ENCODE peak calls at places on chromosomes 4 and X, in seven cellular contexts. K is OCI-LY7, T is Panc1, J is left lung, N is gastrocnemius medialis, Q is hepatocyte, C is cardiac fibroblast. H is an unnamed sample.

GRCh38 chrX:68433155-68433980 is at the start of gene OPHN1:
- DNase-seq in T (no peak), K (no peak), C (peak), J (peak), Q (peak), N (peak), H (peak)

GRCh38 chr4:166400270-166400894 is 527.3 kb downstream of the TLL1 start:
- DNase-seq in C (no peak), N (no peak), J (no peak), K (no peak), Q (no peak), T (no peak), H (no peak)

GRCh38 chr4:177047070-177047850 is 254.5 kb upstream of the VEGFC start:
- DNase-seq in T (peak), C (peak), J (peak), Q (peak), K (peak), N (no peak), H (peak)

GRCh38 chrX:42738552-42738951 is 39.4 kb downstream of the PPP1R2C start:
- DNase-seq in C (no peak), Q (no peak), J (no peak), N (no peak), K (no peak), T (no peak), H (no peak)

GRCh38 chrX:54452920-54453319 is 12.7 kb downstream of the TSR2 start:
- DNase-seq in C (peak), N (no peak), J (no peak), K (peak), T (no peak), Q (peak), H (no peak)

GRCh38 chr4:4541040-4541631 is 712 bp downstream of the STX18 start:
- DNase-seq in J (peak), N (peak), K (peak), C (peak), T (no peak), Q (peak), H (peak)

GRCh38 chr4:169058312-169058711 is 48.3 kb upstream of the CBR4 start:
- DNase-seq in T (no peak), J (no peak), N (peak), Q (no peak), C (no peak), K (no peak), H (no peak)

GRCh38 chr4:68861057-68861456 is 45.3 kb downstream of the UGT2B10 start:
- DNase-seq in J (no peak), K (no peak), Q (no peak), T (no peak), N (no peak), C (no peak), H (no peak)

GRCh38 chr4:87838207-87838606 is 5.4 kb downstream of the MEPE start:
- DNase-seq in N (no peak), Q (no peak), K (no peak), C (no peak), J (no peak), T (no peak), H (no peak)

GRCh38 chr4:100555791-100556190 is 38.0 kb upstream of the EMCN start:
- DNase-seq in N (no peak), C (peak), Q (no peak), J (no peak), T (no peak), K (no peak), H (no peak)

GRCh38 chr4:89336818-89337395 is 29.3 kb upstream of the GPRIN3 start:
- DNase-seq in N (no peak), Q (no peak), C (no peak), J (no peak), K (no peak), T (no peak), H (no peak)

GRCh38 chr4:55906999-55907398 is 41.7 kb upstream of the CEP135 start:
- DNase-seq in Q (no peak), T (no peak), C (no peak), N (no peak), J (no peak), K (no peak), H (no peak)

GRCh38 chrX:19005909-19006308 is 22.0 kb upstream of the PHKA2 start:
- DNase-seq in T (no peak), K (peak), J (no peak), C (no peak), Q (no peak), N (no peak), H (no peak)

GRCh38 chrX:40331353-40331752 is 233.6 kb upstream of the BCOR start:
- DNase-seq in C (no peak), T (no peak), N (no peak), Q (no peak), J (no peak), K (no peak), H (no peak)

GRCh38 chr4:173536808-173537429 is 6.9 kb upstream of the HAND2 start:
- DNase-seq in N (no peak), C (no peak), J (no peak), K (no peak), Q (peak), T (no peak), H (no peak)

GRCh38 chrX:84046403-84046984 is 141.5 kb downstream of the RPS6KA6 start:
- DNase-seq in T (peak), K (peak), C (peak), N (no peak), J (no peak), Q (peak), H (peak)

GRCh38 chr4:27791640-27792039 is 931.0 kb downstream of the STIM2 start:
- DNase-seq in Q (no peak), N (no peak), K (no peak), J (no peak), C (peak), T (no peak), H (no peak)

GRCh38 chrX:31280580-31280979 is 208.7 kb upstream of the FTHL17 start:
- DNase-seq in T (no peak), K (no peak), C (no peak), Q (no peak), J (no peak), N (no peak), H (no peak)

GRCh38 chr4:132332932-132333722 is 816.0 kb upstream of the PCDH10 start:
- DNase-seq in J (no peak), Q (peak), T (no peak), K (peak), N (no peak), C (peak), H (no peak)

GRCh38 chrX:80432863-80433262 is 12.6 kb downstream of the TENT5D start:
- DNase-seq in N (peak), T (no peak), Q (peak), C (peak), K (no peak), J (no peak), H (no peak)

GRCh38 chr4:19752600-19752999 is 499.1 kb upstream of the SLIT2 start:
- DNase-seq in Q (no peak), K (no peak), J (no peak), N (no peak), C (no peak), T (no peak), H (no peak)

GRCh38 chrX:47217121-47217851 is 1.2 kb upstream of the CDK16 start:
- DNase-seq in T (no peak), J (no peak), C (peak), K (no peak), N (no peak), Q (peak), H (no peak)

GRCh38 chrX:40146471-40147398 is 49.0 kb upstream of the BCOR start:
- DNase-seq in K (peak), N (no peak), J (no peak), T (no peak), C (no peak), Q (peak), H (peak)

GRCh38 chr4:20658456-20658855 is 41.8 kb upstream of the PACRGL start:
- DNase-seq in T (no peak), K (no peak), N (no peak), J (no peak), C (no peak), Q (no peak), H (no peak)

GRCh38 chr4:48570646-48571220 is 80.7 kb downstream of the ZAR1 start:
- DNase-seq in J (no peak), Q (no peak), C (peak), K (no peak), T (peak), N (no peak), H (no peak)

GRCh38 chrX:136694491-136695087 is 46.6 kb downstream of the CD40LG start:
- DNase-seq in Q (peak), T (no peak), N (no peak), C (peak), K (peak), J (no peak), H (peak)

GRCh38 chr4:143399113-143399949 is 62.7 kb downstream of the GAB1 start:
- DNase-seq in N (no peak), J (no peak), Q (peak), K (peak), C (peak), T (peak), H (no peak)

GRCh38 chr4:13640149-13640671 is 12.7 kb upstream of the BOD1L1 start:
- DNase-seq in Q (peak), J (no peak), C (peak), K (no peak), N (no peak), T (no peak), H (no peak)

GRCh38 chr4:122666527-122667245 is 45.8 kb upstream of the IL21 start:
- DNase-seq in C (peak), Q (peak), T (peak), K (no peak), N (no peak), J (no peak), H (no peak)

GRCh38 chr4:3477750-3478430 is 14.8 kb downstream of the DOK7 start:
- DNase-seq in C (no peak), N (no peak), K (no peak), Q (no peak), J (no peak), T (no peak), H (no peak)

GRCh38 chr4:22237155-22237751 is 278.6 kb downstream of the ADGRA3 start:
- DNase-seq in J (no peak), C (no peak), N (no peak), Q (peak), K (no peak), T (no peak), H (no peak)
- TF ChIP-seq CTCF in J (no peak), C (peak), N (peak), Q (peak), K (peak), T (peak), H (no peak)

GRCh38 chrX:129461801-129462456 is 61.4 kb downstream of the SMARCA1 start:
- DNase-seq in J (no peak), K (no peak), Q (no peak), C (no peak), N (no peak), T (no peak), H (no peak)

GRCh38 chrX:129462707-129463106 is 60.6 kb downstream of the SMARCA1 start:
- DNase-seq in N (no peak), K (no peak), J (no peak), Q (no peak), T (no peak), C (no peak), H (no peak)
- TF ChIP-seq CTCF in N (peak), K (peak), J (peak), Q (peak), T (no peak), C (no peak), H (no peak)

GRCh38 chr4:108762559-108763225 is at the start of gene ETNPPL:
- DNase-seq in T (no peak), N (no peak), C (no peak), Q (peak), J (peak), K (no peak), H (no peak)
- TF ChIP-seq CTCF in T (no peak), N (no peak), C (no peak), Q (no peak), J (no peak), K (no peak), H (no peak)

GRCh38 chrX:151151668-151152267 is 24.6 kb upstream of the GPR50 start:
- DNase-seq in K (peak), T (peak), Q (peak), N (no peak), C (peak), J (no peak), H (peak)
- TF ChIP-seq CTCF in K (peak), T (peak), Q (peak), N (peak), C (peak), J (peak), H (peak)

DNA sequence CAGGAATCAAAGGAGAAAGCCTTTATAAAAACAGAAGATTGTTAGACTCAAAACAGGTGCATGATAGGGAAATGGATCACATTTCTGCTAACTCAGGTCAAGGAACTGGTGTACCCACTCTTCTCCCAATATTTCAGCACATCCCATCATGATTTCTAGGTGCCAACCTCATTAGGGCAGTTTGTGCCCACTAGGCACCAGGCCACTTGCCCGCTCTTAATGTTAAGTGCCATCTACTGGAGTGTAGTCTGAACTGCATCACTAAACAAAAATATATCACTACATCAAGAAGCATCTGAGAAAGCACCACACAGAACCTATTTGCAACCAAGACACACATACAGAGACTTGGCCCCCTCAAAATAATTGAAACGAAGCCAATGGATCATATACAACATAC is 140.4 kb upstream of the GRID2 start:
- DNase-seq in N (no peak), Q (no peak), K (peak), T (no peak), J (no peak), C (peak), H (no peak)
- TF ChIP-seq CTCF in N (no peak), Q (peak), K (peak), T (peak), J (no peak), C (peak), H (peak)

GRCh38 chr4:6681191-6681590 is 12.5 kb upstream of the S100P start:
- DNase-seq in J (no peak), Q (no peak), C (no peak), K (no peak), N (no peak), T (no peak), H (no peak)
- TF ChIP-seq CTCF in J (no peak), Q (no peak), C (peak), K (no peak), N (no peak), T (peak), H (no peak)

DNA sequence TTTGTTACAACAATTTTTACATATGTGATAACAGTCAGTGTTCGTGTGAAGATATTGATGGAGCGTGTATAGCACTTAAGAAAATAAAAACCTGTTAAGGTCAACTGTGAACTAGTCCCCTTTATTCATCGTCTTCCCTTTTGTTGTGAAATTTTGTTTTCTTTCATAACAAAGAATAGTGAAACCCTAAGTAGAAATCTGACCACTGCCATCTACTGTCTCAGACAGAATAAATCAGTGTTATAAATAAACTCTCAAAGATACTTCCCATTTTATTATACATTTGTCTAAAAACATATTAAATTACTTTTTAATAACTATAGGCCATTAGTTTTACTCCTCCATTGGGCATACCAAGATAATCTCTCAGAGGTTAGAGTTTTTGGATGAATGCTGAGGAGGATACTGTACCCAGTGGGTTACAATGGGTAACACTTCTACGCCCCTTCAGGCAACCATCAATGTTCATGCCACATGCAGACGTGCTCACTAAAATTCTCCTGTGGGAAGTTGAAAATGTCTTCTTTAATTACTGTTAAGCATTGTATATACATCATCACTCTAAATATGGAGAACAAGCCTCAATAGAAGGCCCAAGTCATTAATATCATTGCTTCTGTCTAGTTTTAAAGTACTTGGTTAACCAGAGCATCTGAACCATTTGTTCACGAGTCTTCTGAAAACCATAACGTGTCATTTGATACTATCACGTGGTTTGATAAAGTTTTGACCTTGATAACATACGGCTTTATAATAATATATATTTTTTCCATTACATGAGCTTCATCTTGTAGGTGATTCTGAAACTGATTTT is 171.2 kb downstream of the TMA16 start:
- DNase-seq in J (no peak), K (peak), T (no peak), N (no peak), Q (no peak), C (no peak), H (no peak)
- TF ChIP-seq CTCF in J (no peak), K (peak), T (no peak), N (no peak), Q (no peak), C (no peak), H (peak)

DNA sequence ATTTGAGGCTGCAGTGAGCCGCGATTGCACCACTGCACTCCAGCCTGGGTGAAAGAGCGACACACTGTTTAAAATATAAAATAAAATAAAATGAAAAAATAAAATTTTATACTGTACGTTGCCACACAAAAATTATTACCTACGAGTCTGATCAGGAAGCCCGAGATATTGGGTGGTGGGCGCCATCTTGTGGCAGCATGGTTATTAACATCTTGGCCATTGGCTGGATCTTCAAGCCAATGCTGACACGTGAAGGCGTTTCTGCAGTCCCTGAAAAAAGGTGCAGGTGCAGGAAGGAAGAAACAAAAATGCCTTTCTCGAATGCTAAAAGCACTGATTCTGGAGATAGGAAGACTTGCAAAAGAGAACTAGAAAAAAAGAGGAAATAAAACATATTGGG is 4.9 kb upstream of the TLR8 start:
- DNase-seq in C (peak), K (peak), Q (peak), N (no peak), J (peak), T (no peak), H (peak)
- TF ChIP-seq CTCF in C (peak), K (peak), Q (peak), N (peak), J (peak), T (peak), H (peak)

GRCh38 chr4:147843162-147843561 is 111.3 kb downstream of the ARHGAP10 start:
- DNase-seq in K (peak), J (no peak), Q (peak), T (no peak), N (no peak), C (no peak), H (peak)
- TF ChIP-seq CTCF in K (peak), J (no peak), Q (peak), T (peak), N (no peak), C (peak), H (peak)

GRCh38 chr4:39446842-39447573 is 11.7 kb downstream of the RPL9 start:
- DNase-seq in C (peak), T (no peak), K (no peak), N (no peak), Q (peak), J (peak), H (peak)
- TF ChIP-seq CTCF in C (peak), T (no peak), K (no peak), N (peak), Q (peak), J (no peak), H (peak)

H was measured in GM10248.